ENCODE peak calls at places on chromosomes 13 and 19, in nine cellular contexts. B is GM12878, R is SK-N-SH, Z is K562, U is HCT116, L is A549, C is H1, S is endothelial cell of umbilical vein, W is HepG2. A is an unnamed sample.

GRCh38 chr19:7924651-7925170 is 1.2 kb downstream of the CTXN1 start:
- DNase-seq in B (no peak), R (no peak), Z (no peak), U (no peak), L (no peak), C (peak), S (no peak), W (no peak), A (no peak)

GRCh38 chr13:106986033-106986484 is 418.1 kb upstream of the ARGLU1 start:
- DNase-seq in B (no peak), R (no peak), Z (no peak), U (no peak), L (no peak), C (no peak), S (no peak), W (no peak), A (no peak)

GRCh38 chr13:107716741-107717140 is 498.6 kb downstream of the LIG4 start:
- DNase-seq in B (no peak), R (no peak), Z (no peak), U (no peak), L (no peak), C (no peak), S (no peak), W (no peak), A (no peak)

GRCh38 chr19:40177286-40178070 is 13.7 kb upstream of the MAP3K10 start:
- DNase-seq in B (no peak), R (no peak), Z (no peak), U (no peak), L (no peak), C (no peak), S (no peak), W (no peak), A (no peak)

GRCh38 chr13:92297971-92298942 is 899.8 kb downstream of the GPC5 start:
- DNase-seq in B (no peak), R (no peak), Z (no peak), U (no peak), L (no peak), C (peak), S (no peak), W (no peak), A (no peak)

GRCh38 chr13:37621811-37622361 is 23.3 kb upstream of the POSTN start:
- DNase-seq in B (no peak), R (no peak), Z (no peak), U (no peak), L (no peak), C (no peak), S (no peak), W (no peak), A (no peak)

GRCh38 chr19:33302974-33303790 is 848 bp upstream of the CEBPA start:
- DNase-seq in B (no peak), R (peak), Z (no peak), U (no peak), L (peak), C (peak), S (peak), W (no peak), A (peak)

GRCh38 chr13:79185580-79185979 is 220.5 kb downstream of the RBM26 start:
- DNase-seq in B (no peak), R (no peak), Z (no peak), U (no peak), L (no peak), C (no peak), S (no peak), W (peak), A (peak)

GRCh38 chr19:15265849-15266248 is 33.6 kb upstream of the EPHX3 start:
- DNase-seq in B (no peak), R (peak), Z (no peak), U (no peak), L (no peak), C (no peak), S (peak), W (no peak), A (no peak)

GRCh38 chr13:94239135-94239534 is 240.3 kb downstream of the DCT start:
- DNase-seq in B (no peak), R (no peak), Z (no peak), U (no peak), L (no peak), C (no peak), S (no peak), W (no peak), A (peak)

GRCh38 chr13:36859259-36859658 is 40.2 kb downstream of the RFXAP start:
- DNase-seq in B (no peak), R (no peak), Z (no peak), U (no peak), L (no peak), C (no peak), S (no peak), W (no peak), A (no peak)

GRCh38 chr19:41860419-41861097 is 503 bp downstream of the RPS19 start:
- DNase-seq in B (no peak), R (peak), Z (no peak), U (no peak), L (no peak), C (no peak), S (peak), W (no peak), A (no peak)

GRCh38 chr19:46049597-46049996 is 8.8 kb upstream of the IGFL4 start:
- DNase-seq in B (no peak), R (no peak), Z (peak), U (no peak), L (no peak), C (peak), S (no peak), W (no peak), A (no peak)

GRCh38 chr19:51811344-51811743 is 16.4 kb downstream of the FPR3 start:
- DNase-seq in B (no peak), R (no peak), Z (no peak), U (no peak), L (no peak), C (no peak), S (no peak), W (no peak), A (peak)

GRCh38 chr13:102847272-102848234 is 1.7 kb downstream of the ERCC5 start:
- DNase-seq in B (no peak), R (peak), Z (peak), U (peak), L (no peak), C (no peak), S (peak), W (no peak), A (peak)

GRCh38 chr19:54470991-54471782 is 1.9 kb downstream of the CDC42EP5 start:
- DNase-seq in B (no peak), R (no peak), Z (no peak), U (no peak), L (no peak), C (peak), S (peak), W (no peak), A (no peak)

GRCh38 chr19:12202250-12202649 is 39.4 kb downstream of the ZNF136 start:
- DNase-seq in B (no peak), R (no peak), Z (peak), U (no peak), L (no peak), C (peak), S (no peak), W (peak), A (peak)

GRCh38 chr13:30388401-30389283 is 33.7 kb upstream of the UBE2L5 start:
- DNase-seq in B (no peak), R (no peak), Z (no peak), U (no peak), L (no peak), C (no peak), S (peak), W (no peak), A (peak)

GRCh38 chr13:30381049-30381448 is 41.2 kb upstream of the UBE2L5 start:
- DNase-seq in B (no peak), R (no peak), Z (no peak), U (no peak), L (no peak), C (no peak), S (no peak), W (no peak), A (no peak)

GRCh38 chr13:30377312-30377685 is 45.0 kb upstream of the UBE2L5 start:
- DNase-seq in B (no peak), R (no peak), Z (no peak), U (no peak), L (no peak), C (no peak), S (no peak), W (no peak), A (no peak)

GRCh38 chr13:30382836-30383525 is 39.3 kb upstream of the UBE2L5 start:
- DNase-seq in B (no peak), R (no peak), Z (no peak), U (no peak), L (no peak), C (no peak), S (no peak), W (no peak), A (no peak)
- H3K4me3 ChIP-seq in B (no peak), R (no peak), Z (no peak), U (no peak), L (no peak), C (no peak), S (no peak), W (no peak), A (no peak)

GRCh38 chr13:45715351-45715750 is 13.2 kb downstream of the CBY2 start:
- DNase-seq in B (no peak), R (no peak), Z (no peak), U (no peak), L (no peak), C (no peak), S (no peak), W (no peak), A (peak)

GRCh38 chr13:45711952-45712351 is 9.8 kb downstream of the CBY2 start:
- DNase-seq in B (no peak), R (no peak), Z (no peak), U (no peak), L (no peak), C (no peak), S (no peak), W (no peak), A (no peak)

GRCh38 chr13:45713106-45713690 is 11.1 kb downstream of the CBY2 start:
- DNase-seq in B (no peak), R (no peak), Z (no peak), U (no peak), L (no peak), C (no peak), S (no peak), W (no peak), A (no peak)

GRCh38 chr13:45714170-45714569 is 12.1 kb downstream of the CBY2 start:
- DNase-seq in B (no peak), R (no peak), Z (no peak), U (no peak), L (no peak), C (no peak), S (no peak), W (no peak), A (no peak)

GRCh38 chr13:45713721-45714120 is 11.6 kb downstream of the CBY2 start:
- DNase-seq in B (no peak), R (no peak), Z (no peak), U (no peak), L (no peak), C (no peak), S (no peak), W (no peak), A (no peak)
- TF ChIP-seq MAX in B (no peak), R (no peak), Z (no peak), U (no peak), L (no peak), C (no peak), S (no peak), W (no peak), A (no peak)

GRCh38 chr13:41056194-41056593 is 5.1 kb upstream of the WBP4 start:
- DNase-seq in B (no peak), R (no peak), Z (no peak), U (no peak), L (no peak), C (no peak), S (no peak), W (no peak), A (no peak)

GRCh38 chr13:41053384-41053826 is 7.9 kb upstream of the WBP4 start:
- DNase-seq in B (peak), R (no peak), Z (peak), U (no peak), L (no peak), C (no peak), S (no peak), W (no peak), A (peak)

GRCh38 chr13:41054919-41055619 is 6.2 kb upstream of the WBP4 start:
- DNase-seq in B (no peak), R (peak), Z (peak), U (no peak), L (no peak), C (no peak), S (no peak), W (peak), A (peak)

GRCh38 chr13:41052441-41052840 is 8.9 kb upstream of the WBP4 start:
- DNase-seq in B (no peak), R (no peak), Z (peak), U (no peak), L (no peak), C (no peak), S (no peak), W (no peak), A (no peak)

GRCh38 chr13:41054212-41054877 is 7.0 kb upstream of the WBP4 start:
- DNase-seq in B (peak), R (peak), Z (peak), U (no peak), L (peak), C (no peak), S (peak), W (peak), A (peak)
- TF ChIP-seq CTCF in B (peak), R (peak), Z (peak), U (peak), L (peak), C (peak), S (peak), W (peak), A (peak)

GRCh38 chr19:1725100-1726064 is 27.9 kb upstream of the ONECUT3 start:
- DNase-seq in B (no peak), R (peak), Z (peak), U (no peak), L (peak), C (peak), S (peak), W (peak), A (no peak)
- H3K4me3 ChIP-seq in B (no peak), R (peak), Z (peak), U (peak), L (peak), C (peak), S (peak), W (peak), A (no peak)

GRCh38 chr13:29908411-29908810 is 58.0 kb upstream of the UBL3 start:
- DNase-seq in B (no peak), R (no peak), Z (no peak), U (no peak), L (no peak), C (no peak), S (no peak), W (no peak), A (no peak)
- TF ChIP-seq MAX in B (no peak), R (no peak), Z (no peak), U (no peak), L (no peak), C (no peak), S (no peak), W (no peak), A (no peak)

GRCh38 chr19:27805848-27806247 is 1407.1 kb downstream of the UQCRFS1 start:
- DNase-seq in B (no peak), R (no peak), Z (no peak), U (no peak), L (no peak), C (no peak), S (no peak), W (no peak), A (no peak)

DNA sequence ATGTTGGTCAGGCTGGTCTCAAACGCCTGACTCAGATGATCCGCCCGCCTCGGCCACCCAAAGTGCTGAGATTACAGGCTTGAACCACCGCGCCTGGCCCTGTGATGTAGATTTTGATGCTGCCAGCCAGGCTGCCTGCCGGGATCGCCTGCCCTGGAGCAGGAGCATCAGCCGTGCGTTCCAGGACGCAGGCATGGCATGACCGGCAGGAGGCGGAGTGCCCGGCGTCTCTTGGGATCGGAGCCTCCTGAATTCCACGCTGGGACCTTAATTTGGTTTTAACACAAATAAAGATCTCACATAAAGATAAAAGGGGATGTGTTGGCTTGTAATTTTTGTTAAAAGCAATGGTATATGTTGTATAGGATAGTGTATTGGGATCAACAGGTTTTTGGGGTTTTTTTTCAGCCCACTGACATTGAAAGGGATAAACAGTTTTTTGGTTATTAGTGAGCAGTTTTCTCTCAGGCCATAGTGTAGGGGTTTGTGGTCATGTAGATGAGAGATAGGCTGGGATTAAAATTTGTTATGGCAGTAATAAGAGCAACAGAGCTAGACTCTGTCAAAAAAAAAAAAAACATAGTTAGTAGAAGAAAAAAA is 1406.4 kb downstream of the UQCRFS1 start:
- DNase-seq in B (no peak), R (no peak), Z (no peak), U (no peak), L (no peak), C (no peak), S (no peak), W (no peak), A (no peak)
- TF ChIP-seq CTCF in B (no peak), R (no peak), Z (no peak), U (no peak), L (no peak), C (no peak), S (no peak), W (no peak), A (no peak)

GRCh38 chr19:2476451-2477140 is 669 bp downstream of the GADD45B start:
- DNase-seq in B (no peak), R (peak), Z (no peak), U (no peak), L (no peak), C (peak), S (peak), W (no peak), A (peak)
- H3K4me3 ChIP-seq in B (peak), R (peak), Z (peak), U (peak), L (peak), C (peak), S (peak), W (peak), A (peak)